ENCODE peak calls at places on chromosomes 16 and 17, in ten cellular contexts. A, O, F, U, D, I, B, Y, N and Q are unnamed samples.

GRCh38 chr17:34647511-34647910 is 68.1 kb downstream of the TMEM132E start:
- DNase-seq in A (no peak), O (peak; percentile 34), F (peak; percentile 72), U (no peak), D (no peak), I (no peak), B (no peak), Y (no peak), N (no peak), Q (no peak)

GRCh38 chr16:19707699-19708497 is 10.1 kb downstream of the KNOP1 start:
- DNase-seq in A (no peak), O (no peak), F (no peak), U (no peak), D (no peak), I (no peak), B (no peak), Y (no peak), N (no peak), Q (peak; percentile 26)

GRCh38 chr17:39973496-39973895 is 7.1 kb upstream of the PSMD3 start:
- DNase-seq in A (peak; percentile 75), O (no peak), F (no peak), U (no peak), D (no peak), I (no peak), B (peak; percentile 87), Y (no peak), N (no peak), Q (no peak)

GRCh38 chr16:14309001-14309886 is 238.1 kb downstream of the MRTFB start:
- DNase-seq in A (peak; percentile 57), O (peak; percentile 91), F (no peak), U (peak; percentile 85), D (no peak), I (peak; percentile 31), B (peak; percentile 96), Y (peak; percentile 82), N (peak; percentile 42), Q (peak; percentile 79)

GRCh38 chr17:31131299-31131698 is 36.5 kb downstream of the NF1 start:
- DNase-seq in A (no peak), O (no peak), F (no peak), U (no peak), D (no peak), I (no peak), B (no peak), Y (no peak), N (no peak), Q (no peak)

GRCh38 chr16:24977673-24978065 is 37.5 kb downstream of the ARHGAP17 start:
- DNase-seq in A (peak; percentile 81), O (peak; percentile 51), F (no peak), U (peak; percentile 41), D (no peak), I (peak; percentile 88), B (no peak), Y (no peak), N (no peak), Q (no peak)

GRCh38 chr17:35082073-35082657 is 18.7 kb upstream of the RFFL start:
- DNase-seq in A (peak; percentile 87), O (no peak), F (peak; percentile 51), U (peak; percentile 89), D (no peak), I (peak; percentile 82), B (no peak), Y (no peak), N (no peak), Q (no peak)

GRCh38 chr16:27398894-27399853 is 2.8 kb upstream of the IL21R start:
- DNase-seq in A (no peak), O (no peak), F (no peak), U (no peak), D (no peak), I (no peak), B (no peak), Y (no peak), N (no peak), Q (no peak)

GRCh38 chr17:73643012-73643845 is 1.0 kb downstream of the SDK2 start:
- DNase-seq in A (peak; percentile 26), O (peak; percentile 69), F (peak; percentile 85), U (peak; percentile 17), D (peak; percentile 46), I (no peak), B (peak; percentile 23), Y (peak; percentile 73), N (peak; percentile 71), Q (no peak)

DNA sequence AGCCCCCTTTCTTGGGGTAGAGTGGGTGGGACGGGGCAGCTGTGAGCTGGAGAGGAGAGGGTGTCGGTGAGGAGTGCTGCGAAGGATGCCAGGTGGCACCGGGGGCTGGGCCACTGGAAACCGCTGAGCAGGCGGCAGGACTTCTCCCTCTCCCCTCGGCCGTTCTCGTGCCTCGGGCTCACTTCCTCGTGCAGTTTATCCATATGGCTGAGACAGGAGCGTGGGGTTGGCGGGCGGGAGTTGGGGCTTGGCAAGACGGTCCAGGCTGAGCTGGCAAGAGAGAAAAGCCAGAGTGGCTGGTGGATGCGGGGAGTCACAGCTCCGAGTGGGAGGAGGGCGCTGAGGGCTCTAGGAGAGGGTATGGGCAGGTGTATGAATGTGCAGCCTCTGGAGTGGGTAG is 8.2 kb downstream of the TBC1D24 start:
- DNase-seq in A (peak; percentile 80), O (no peak), F (peak; percentile 78), U (no peak), D (no peak), I (no peak), B (no peak), Y (no peak), N (no peak), Q (no peak)
- H3K4me2 ChIP-seq in A (peak overlapping the region; percentile 57), O (no peak overlapping the region), F (peak overlapping the region; percentile 73), U (no peak overlapping the region), D (no peak overlapping the region), I (peak overlapping the region; percentile 66), B (no peak overlapping the region), Y (no peak overlapping the region), N (no peak overlapping the region), Q (no peak overlapping the region)

DNA sequence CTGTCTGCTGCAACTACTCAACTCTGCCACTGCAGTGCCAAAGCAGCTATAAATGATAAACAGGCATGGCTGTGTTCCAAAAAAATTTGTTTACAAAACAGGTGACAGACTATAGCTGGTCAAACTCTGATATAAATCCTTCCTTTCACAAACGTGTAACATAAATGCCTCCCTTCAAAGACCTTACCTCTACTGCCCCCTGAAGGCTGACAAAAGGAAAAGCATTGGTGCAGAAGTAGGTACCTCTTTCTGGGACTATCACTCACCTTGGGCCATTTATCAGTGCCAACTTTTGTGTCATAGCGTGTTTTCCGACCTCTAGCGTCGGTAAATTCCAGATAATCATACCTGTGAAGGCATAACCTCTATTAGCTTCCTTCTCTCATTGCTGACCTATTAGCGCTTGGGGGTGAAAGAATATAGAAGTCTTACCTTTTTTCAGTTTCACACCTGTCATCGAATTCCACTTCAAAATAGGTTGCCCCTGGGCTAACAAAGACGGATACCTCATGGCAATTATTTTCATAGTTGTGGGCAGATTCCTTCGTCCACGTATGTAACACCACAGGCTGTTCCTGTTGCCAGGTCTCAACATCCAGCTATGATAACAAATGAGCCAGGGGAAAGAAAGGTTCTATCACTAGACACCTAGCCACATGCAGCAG is 67.9 kb downstream of the ZZEF1 start:
- DNase-seq in A (peak; percentile 47), O (peak; percentile 58), F (peak; percentile 61), U (peak; percentile 51), D (peak; percentile 29), I (peak; percentile 55), B (peak; percentile 92), Y (no peak), N (peak; percentile 44), Q (peak; percentile 21)
- H3K4me2 ChIP-seq in A (no peak overlapping the region), O (no peak overlapping the region), F (no peak overlapping the region), U (no peak overlapping the region), D (no peak overlapping the region), I (no peak overlapping the region), B (no peak overlapping the region), Y (no peak overlapping the region), N (no peak overlapping the region), Q (no peak overlapping the region)

DNA sequence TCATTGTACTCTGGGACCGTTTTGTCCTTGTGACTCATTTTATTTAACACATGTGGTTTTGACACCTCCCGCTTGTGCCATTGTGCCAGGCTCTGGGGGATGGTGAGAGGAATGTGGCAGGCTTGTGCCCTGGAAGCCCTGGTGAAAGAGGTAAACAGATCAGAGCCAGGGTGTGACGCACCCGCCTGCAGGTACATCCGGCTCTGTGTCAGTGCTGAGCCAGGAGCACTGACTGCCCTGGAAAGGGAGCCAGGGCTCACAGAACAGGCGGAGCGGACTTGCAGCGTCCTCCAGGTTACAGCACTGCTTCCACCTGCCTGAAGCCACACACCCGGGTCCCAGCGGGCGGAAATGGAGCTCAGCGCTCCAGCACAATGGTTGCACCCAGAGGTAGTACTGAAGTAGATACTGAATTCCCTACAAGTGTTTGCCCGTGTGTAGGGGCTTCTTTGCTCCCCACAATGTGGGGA is 30.6 kb downstream of the CDRT15 start:
- DNase-seq in A (no peak), O (no peak), F (no peak), U (peak; percentile 99), D (no peak), I (no peak), B (no peak), Y (peak; percentile 34), N (no peak), Q (no peak)
- H3K4me2 ChIP-seq in A (no peak overlapping the region), O (no peak overlapping the region), F (no peak overlapping the region), U (peak overlapping the region; percentile 64), D (no peak overlapping the region), I (no peak overlapping the region), B (no peak overlapping the region), Y (no peak overlapping the region), N (no peak overlapping the region), Q (no peak overlapping the region)

GRCh38 chr17:50035930-50036329 is 20.0 kb upstream of the ITGA3 start:
- DNase-seq in A (no peak), O (no peak), F (no peak), U (no peak), D (no peak), I (no peak), B (no peak), Y (no peak), N (no peak), Q (no peak)

GRCh38 chr17:50036455-50037320 is 19.2 kb upstream of the ITGA3 start:
- DNase-seq in A (no peak), O (no peak), F (peak; percentile 23), U (no peak), D (no peak), I (no peak), B (no peak), Y (no peak), N (no peak), Q (no peak)

GRCh38 chr17:50037321-50038107 is 18.4 kb upstream of the ITGA3 start:
- DNase-seq in A (peak; percentile 90), O (no peak), F (peak; percentile 55), U (peak; percentile 92), D (no peak), I (peak; percentile 94), B (no peak), Y (no peak), N (no peak), Q (no peak)

GRCh38 chr17:50042211-50042610 is 13.7 kb upstream of the ITGA3 start:
- DNase-seq in A (no peak), O (no peak), F (no peak), U (no peak), D (no peak), I (no peak), B (no peak), Y (no peak), N (no peak), Q (no peak)

DNA sequence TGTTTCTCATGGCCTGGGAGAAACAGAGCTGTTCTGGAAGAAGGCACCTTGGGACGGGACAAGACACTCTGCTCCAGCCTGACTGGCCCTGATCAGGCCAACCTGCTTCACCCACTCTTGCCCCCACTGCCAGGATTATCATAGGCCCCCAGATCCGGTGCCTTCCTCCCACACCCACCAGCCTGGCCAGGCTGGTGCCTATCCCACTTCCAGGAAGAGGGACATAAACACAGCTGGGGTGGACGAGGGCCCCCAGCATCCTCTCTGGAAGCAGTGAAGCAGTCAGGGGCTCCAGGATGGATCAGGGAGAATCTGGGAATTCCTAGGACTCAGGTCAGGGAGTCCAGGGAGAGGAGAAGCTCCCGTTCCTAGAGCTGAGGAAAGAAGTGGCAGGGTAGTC is 16.9 kb upstream of the ITGA3 start:
- DNase-seq in A (no peak), O (no peak), F (peak; percentile 10), U (no peak), D (no peak), I (no peak), B (no peak), Y (no peak), N (no peak), Q (no peak)
- H3K4me2 ChIP-seq in A (no peak overlapping the region), O (no peak overlapping the region), F (no peak overlapping the region), U (no peak overlapping the region), D (no peak overlapping the region), I (no peak overlapping the region), B (no peak overlapping the region), Y (no peak overlapping the region), N (no peak overlapping the region), Q (no peak overlapping the region)